ENCODE peak calls at places on chromosomes 4 and X, in ten cellular contexts. J is heart left ventricle; X is nephron progenitor cell; F is WTC11; P is uterus; I is endothelial cell; Y is suprapubic skin; A is CD4-positive, alpha-beta T cell; U is fibroblast of the aortic adventitia; T is fibroblast of lung. B is an unnamed sample.

GRCh38 chr4:165327211-165328100 is at the start of gene MSMO1:
- DNase-seq in J (peak), X (peak), F (peak), P (peak), I (peak), Y (peak), A (peak), U (peak), T (peak), B (peak)

GRCh38 chr4:114941522-114941921 is 171.9 kb downstream of the NDST4 start:
- DNase-seq in J (no peak), X (no peak), F (no peak), P (no peak), I (no peak), Y (no peak), A (no peak), U (no peak), T (no peak), B (no peak)

GRCh38 chr4:152408514-152409327 is 127.2 kb downstream of the FBXW7 start:
- DNase-seq in J (no peak), X (peak), F (no peak), P (no peak), I (peak), Y (no peak), A (no peak), U (peak), T (peak), B (no peak)

GRCh38 chrX:115337735-115338134 is 48.2 kb downstream of the LUZP4 start:
- DNase-seq in J (peak), X (no peak), F (no peak), P (peak), I (no peak), Y (no peak), A (no peak), U (peak), T (peak), B (no peak)

GRCh38 chr4:6723851-6724250 is 7.9 kb downstream of the BLOC1S4 start:
- DNase-seq in J (no peak), X (no peak), F (no peak), P (no peak), I (no peak), Y (no peak), A (no peak), U (no peak), T (no peak), B (no peak)

GRCh38 chr4:86963697-86964096 is 28.9 kb downstream of the AFF1 start:
- DNase-seq in J (no peak), X (no peak), F (no peak), P (no peak), I (no peak), Y (no peak), A (no peak), U (peak), T (no peak), B (no peak)

GRCh38 chrX:135114392-135114791 is 5.9 kb downstream of the ETDB start:
- DNase-seq in J (no peak), X (no peak), F (no peak), P (no peak), I (no peak), Y (no peak), A (no peak), U (no peak), T (no peak), B (no peak)

GRCh38 chr4:7256989-7257810 is 64.9 kb downstream of the SORCS2 start:
- DNase-seq in J (peak), X (no peak), F (no peak), P (peak), I (no peak), Y (no peak), A (no peak), U (no peak), T (no peak), B (no peak)

GRCh38 chr4:26192921-26193894 is 127.6 kb upstream of the RBPJ start:
- DNase-seq in J (no peak), X (no peak), F (no peak), P (peak), I (no peak), Y (no peak), A (no peak), U (no peak), T (peak), B (no peak)

GRCh38 chr4:25172964-25173917 is 13.0 kb upstream of the SEPSECS start:
- DNase-seq in J (peak), X (no peak), F (no peak), P (peak), I (no peak), Y (no peak), A (no peak), U (peak), T (peak), B (no peak)

GRCh38 chr4:74307163-74307562 is 1.1 kb upstream of the EPGN start:
- DNase-seq in J (no peak), X (no peak), F (no peak), P (no peak), I (no peak), Y (no peak), A (no peak), U (no peak), T (no peak), B (no peak)

GRCh38 chrX:20527458-20528099 is 260.9 kb upstream of the RPS6KA3 start:
- DNase-seq in J (no peak), X (no peak), F (no peak), P (no peak), I (no peak), Y (no peak), A (no peak), U (peak), T (peak), B (no peak)

GRCh38 chr4:5045099-5045498 is 6.2 kb upstream of the STK32B start:
- DNase-seq in J (peak), X (no peak), F (no peak), P (no peak), I (no peak), Y (no peak), A (no peak), U (no peak), T (no peak), B (no peak)

GRCh38 chrX:313546-313945 is 5.0 kb downstream of the GTPBP6 start:
- DNase-seq in J (peak), X (no peak), F (no peak), P (no peak), I (no peak), Y (no peak), A (no peak), U (no peak), T (no peak), B (no peak)

GRCh38 chr4:46993075-46994006 is at the start of gene GABRA4:
- DNase-seq in J (peak), X (peak), F (peak), P (no peak), I (peak), Y (no peak), A (no peak), U (no peak), T (peak), B (no peak)

DNA sequence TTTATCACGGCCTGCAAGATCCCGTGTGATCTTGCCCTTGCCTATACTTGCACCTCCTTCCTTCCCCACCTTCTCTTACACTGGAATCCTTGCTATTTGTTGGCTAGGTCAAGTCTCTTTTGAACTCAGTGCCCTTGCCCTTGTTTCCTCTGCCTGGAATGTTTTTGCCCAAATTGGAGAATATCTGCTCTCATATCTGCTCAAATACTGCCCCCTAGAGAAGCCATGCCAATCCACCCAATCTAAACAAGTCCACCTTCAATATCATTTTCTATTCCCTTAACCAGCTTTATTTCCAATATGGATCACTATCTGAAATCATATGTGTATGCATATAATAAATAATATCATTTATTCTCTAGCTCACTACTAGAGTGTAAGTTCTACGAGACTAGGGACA is 1044.2 kb upstream of the FTHL17 start:
- DNase-seq in J (no peak), X (no peak), F (no peak), P (no peak), I (no peak), Y (no peak), A (no peak), U (no peak), T (no peak), B (no peak)
- TF ChIP-seq CTCF in J (no peak), X (no peak), F (no peak), P (no peak), I (peak), Y (no peak), A (no peak), U (no peak), T (no peak), B (no peak)

DNA sequence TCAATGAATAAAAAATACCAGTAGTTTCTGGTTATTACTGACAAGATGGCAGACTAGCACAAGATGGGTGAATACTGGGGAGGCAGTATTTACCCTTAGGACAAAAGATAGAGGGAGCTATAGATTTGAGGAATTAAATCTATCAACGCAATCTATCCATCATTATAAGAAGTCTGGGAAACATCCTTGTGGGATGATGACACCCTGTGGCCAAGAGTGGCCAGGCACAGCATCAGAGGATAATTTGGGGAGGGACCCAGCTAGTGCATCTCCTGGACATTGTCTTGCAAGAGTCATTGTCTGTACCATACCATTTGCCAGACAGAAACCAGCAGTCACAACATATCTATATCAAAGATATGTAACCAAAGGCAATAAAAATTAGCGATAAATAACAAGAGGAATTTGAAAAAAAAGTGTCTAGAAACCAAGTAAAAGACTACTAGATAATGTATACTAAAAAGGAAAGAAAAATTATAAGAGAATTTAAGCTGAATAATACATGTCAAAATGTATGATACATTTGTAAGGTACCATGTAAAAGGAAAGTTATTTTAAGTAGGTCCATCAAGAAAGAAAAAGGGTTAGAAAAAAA is 22.9 kb downstream of the KCTD8 start:
- DNase-seq in J (no peak), X (peak), F (peak), P (no peak), I (peak), Y (no peak), A (no peak), U (peak), T (peak), B (no peak)
- TF ChIP-seq CTCF in J (peak), X (peak), F (no peak), P (no peak), I (peak), Y (no peak), A (no peak), U (peak), T (no peak), B (peak)

DNA sequence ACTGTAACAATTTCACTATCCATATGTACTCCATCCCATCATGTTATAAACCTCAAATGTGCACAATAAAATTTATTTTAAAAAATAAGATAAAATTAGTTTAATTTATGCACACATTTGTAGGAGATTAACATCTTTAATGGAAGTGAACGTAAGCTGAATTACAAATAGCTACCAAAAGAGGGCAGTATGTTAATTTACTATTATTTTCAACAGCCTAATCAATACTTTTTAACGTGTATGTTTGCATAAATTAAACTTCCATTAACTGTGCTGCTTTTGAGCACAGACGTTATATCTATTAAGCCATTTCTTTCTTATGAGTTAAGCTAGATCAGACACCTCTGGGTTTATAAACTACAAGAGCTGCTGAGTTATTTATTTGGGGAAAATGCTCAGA is 56.5 kb upstream of the PHKA2 start:
- DNase-seq in J (no peak), X (no peak), F (no peak), P (no peak), I (no peak), Y (no peak), A (no peak), U (peak), T (peak), B (no peak)
- TF ChIP-seq CTCF in J (peak), X (peak), F (no peak), P (no peak), I (peak), Y (no peak), A (peak), U (peak), T (no peak), B (peak)

GRCh38 chrX:38632516-38632915 is 71.2 kb downstream of the TSPAN7 start:
- DNase-seq in J (no peak), X (no peak), F (no peak), P (no peak), I (no peak), Y (no peak), A (no peak), U (no peak), T (no peak), B (no peak)

GRCh38 chrX:38628587-38628986 is 67.2 kb downstream of the TSPAN7 start:
- DNase-seq in J (no peak), X (no peak), F (no peak), P (no peak), I (no peak), Y (no peak), A (no peak), U (no peak), T (no peak), B (no peak)

GRCh38 chrX:38627683-38628082 is 66.3 kb downstream of the TSPAN7 start:
- DNase-seq in J (no peak), X (no peak), F (peak), P (no peak), I (peak), Y (no peak), A (no peak), U (no peak), T (peak), B (no peak)
- TF ChIP-seq CTCF in J (peak), X (peak), F (peak), P (no peak), I (peak), Y (no peak), A (no peak), U (peak), T (no peak), B (peak)

DNA sequence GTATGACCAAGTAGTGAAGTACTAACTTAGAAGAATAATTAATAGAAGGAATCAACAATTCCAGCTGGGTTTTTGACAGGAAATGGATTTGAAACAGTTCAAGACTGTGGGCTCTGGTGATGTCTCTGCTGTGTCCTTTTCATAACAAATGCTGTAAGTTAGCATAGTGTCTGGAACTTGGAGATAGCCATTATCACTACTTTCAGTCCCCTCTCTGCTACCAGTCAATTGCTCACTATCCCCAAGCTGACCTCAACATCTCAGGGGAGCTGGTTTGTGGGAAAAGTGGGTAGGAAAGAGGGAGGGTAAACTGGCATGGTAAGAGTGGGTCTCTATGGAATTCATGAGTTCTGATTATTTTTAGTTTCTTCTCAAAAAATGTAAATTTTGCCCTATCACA is 231.4 kb upstream of the MID1 start:
- DNase-seq in J (no peak), X (no peak), F (no peak), P (no peak), I (no peak), Y (no peak), A (no peak), U (no peak), T (no peak), B (no peak)
- TF ChIP-seq CTCF in J (no peak), X (no peak), F (no peak), P (no peak), I (no peak), Y (no peak), A (no peak), U (no peak), T (no peak), B (no peak)

DNA sequence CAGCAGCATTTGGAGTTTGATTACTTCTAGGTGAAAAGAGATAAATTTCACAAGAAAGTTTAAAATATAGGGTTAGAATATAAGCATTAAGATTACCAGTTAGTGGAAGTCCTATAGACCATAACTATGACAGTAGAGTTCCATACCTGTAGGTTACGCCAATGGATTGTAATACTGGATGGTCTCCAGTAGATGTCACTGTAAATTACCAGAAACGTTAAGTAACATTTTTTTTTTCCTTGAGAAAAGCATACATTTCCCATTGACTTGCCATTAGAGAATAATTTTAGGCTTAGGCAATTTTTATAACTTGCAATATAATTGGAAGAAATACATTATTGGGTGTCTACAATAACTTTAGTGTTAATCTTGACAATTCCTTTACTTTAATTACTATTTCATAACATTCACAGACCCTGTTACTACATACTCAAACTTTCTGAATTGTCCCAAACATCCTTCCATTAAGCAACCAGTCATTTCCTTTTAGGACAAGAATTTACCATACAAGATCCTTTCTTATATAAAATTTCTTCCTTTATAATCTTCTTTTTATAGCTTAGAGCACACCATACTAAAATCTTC is 304.1 kb upstream of the TECRL start:
- DNase-seq in J (no peak), X (no peak), F (no peak), P (no peak), I (no peak), Y (no peak), A (no peak), U (peak), T (peak), B (no peak)
- TF ChIP-seq CTCF in J (peak), X (peak), F (peak), P (no peak), I (peak), Y (no peak), A (peak), U (peak), T (no peak), B (peak)

GRCh38 chrX:155179343-155179997 is 36.8 kb upstream of the VBP1 start:
- DNase-seq in J (no peak), X (no peak), F (no peak), P (no peak), I (no peak), Y (no peak), A (no peak), U (peak), T (no peak), B (no peak)
- TF ChIP-seq CTCF in J (peak), X (no peak), F (no peak), P (no peak), I (no peak), Y (no peak), A (no peak), U (no peak), T (no peak), B (no peak)